ENCODE peak calls at places on chromosomes 11 and 22, in nine cellular contexts. K is suprapubic skin, A is GM23248, C is uterus, D is kidney, R is breast epithelium, F is heart right ventricle, Z is GM23338, W is body of pancreas. Y is an unnamed sample. For H3K4me1, the result is how much of the 10 kb centered on the place peaks cover.

GRCh38 chr11:61126266-61126665 is 24.0 kb downstream of the CD5 start:
- DNase-seq in C (peak), K (no peak), A (no peak), Z (no peak), D (no peak), R (no peak), F (peak), W (no peak), Y (peak)

GRCh38 chr11:93198221-93198650 is 445 bp upstream of the SLC36A4 start:
- DNase-seq in K (no peak), A (peak), C (no peak), D (no peak), R (no peak), W (no peak), Z (no peak), F (no peak), Y (no peak)

GRCh38 chr22:35353318-35353717 is 27.6 kb upstream of the HMOX1 start:
- DNase-seq in R (no peak), A (no peak), Z (no peak), D (peak), F (peak), K (no peak), C (no peak), W (no peak), Y (no peak)

GRCh38 chr11:130908061-130908460 is 8.2 kb downstream of the SNX19 start:
- DNase-seq in C (no peak), K (no peak), R (no peak), Z (no peak), A (no peak), F (no peak), W (no peak), D (no peak), Y (no peak)

GRCh38 chr11:128890543-128891409 is at the start of gene KCNJ5:
- DNase-seq in R (no peak), D (peak), C (no peak), Z (peak), A (peak), K (no peak), W (peak), F (peak), Y (peak)

GRCh38 chr11:108958446-108959123 is 293.7 kb downstream of the DDX10 start:
- DNase-seq in D (no peak), F (no peak), R (no peak), C (no peak), Z (no peak), W (no peak), A (peak), K (no peak), Y (no peak)

GRCh38 chr11:12767022-12767421 is 92.8 kb downstream of the TEAD1 start:
- DNase-seq in Z (no peak), F (no peak), K (no peak), R (no peak), D (no peak), W (no peak), C (no peak), A (no peak), Y (no peak)

GRCh38 chr22:42368379-42369249 is 63.6 kb downstream of the NFAM1 start:
- DNase-seq in A (peak), W (no peak), K (peak), F (no peak), D (peak), Z (peak), R (no peak), C (no peak), Y (no peak)

GRCh38 chr11:3855808-3856491 is 486 bp downstream of the STIM1 start:
- DNase-seq in D (peak), F (peak), W (no peak), A (peak), C (peak), K (peak), Z (peak), R (no peak), Y (peak)

GRCh38 chr11:69380451-69380901 is 86.5 kb downstream of the MYEOV start:
- DNase-seq in C (no peak), F (no peak), D (no peak), K (peak), W (peak), A (no peak), R (peak), Z (no peak), Y (no peak)

GRCh38 chr11:68857037-68857586 is 15.4 kb upstream of the CPT1A start:
- DNase-seq in W (no peak), R (no peak), A (no peak), Z (no peak), C (no peak), F (no peak), K (no peak), D (no peak), Y (no peak)

GRCh38 chr22:46172522-46172921 is 22.2 kb downstream of the PPARA start:
- DNase-seq in A (peak), D (no peak), W (no peak), Z (no peak), K (no peak), R (no peak), F (no peak), C (no peak), Y (no peak)

GRCh38 chr22:29139965-29140782 is 65.5 kb upstream of the EMID1 start:
- DNase-seq in Z (no peak), K (peak), R (no peak), A (peak), F (no peak), C (no peak), D (no peak), W (no peak), Y (no peak)

GRCh38 chr11:65871811-65872548 is 620 bp downstream of the EFEMP2 start:
- DNase-seq in W (no peak), C (no peak), R (no peak), A (peak), K (no peak), F (no peak), D (peak), Z (peak), Y (no peak)

GRCh38 chr22:30205281-30206115 is 41.1 kb downstream of the LIF start:
- DNase-seq in A (peak), C (peak), W (no peak), R (no peak), D (peak), F (peak), Z (no peak), K (peak), Y (peak)

GRCh38 chr11:10612217-10612862 is 43.9 kb upstream of the LYVE1 start:
- DNase-seq in K (no peak), R (no peak), F (no peak), D (no peak), C (no peak), W (no peak), A (no peak), Z (no peak), Y (no peak)

GRCh38 chr11:10622108-10622507 is 53.6 kb upstream of the LYVE1 start:
- DNase-seq in R (no peak), D (no peak), F (no peak), C (no peak), Z (no peak), K (no peak), W (no peak), A (no peak), Y (no peak)

GRCh38 chr11:10618490-10618889 is 50.0 kb upstream of the LYVE1 start:
- DNase-seq in K (no peak), R (no peak), Z (no peak), F (no peak), C (no peak), W (no peak), A (no peak), D (no peak), Y (no peak)

GRCh38 chr11:10619281-10619680 is 50.8 kb upstream of the LYVE1 start:
- DNase-seq in W (no peak), Z (no peak), K (no peak), D (no peak), F (no peak), R (no peak), A (no peak), C (no peak), Y (no peak)

GRCh38 chr11:10617551-10617950 is 49.1 kb upstream of the LYVE1 start:
- DNase-seq in Z (no peak), F (no peak), C (no peak), A (no peak), R (no peak), K (no peak), W (no peak), D (no peak), Y (no peak)
- H3K27ac ChIP-seq in Z (no peak), F (no peak), C (peak), A (no peak), R (no peak), K (no peak), W (no peak), D (no peak), Y (peak)

DNA sequence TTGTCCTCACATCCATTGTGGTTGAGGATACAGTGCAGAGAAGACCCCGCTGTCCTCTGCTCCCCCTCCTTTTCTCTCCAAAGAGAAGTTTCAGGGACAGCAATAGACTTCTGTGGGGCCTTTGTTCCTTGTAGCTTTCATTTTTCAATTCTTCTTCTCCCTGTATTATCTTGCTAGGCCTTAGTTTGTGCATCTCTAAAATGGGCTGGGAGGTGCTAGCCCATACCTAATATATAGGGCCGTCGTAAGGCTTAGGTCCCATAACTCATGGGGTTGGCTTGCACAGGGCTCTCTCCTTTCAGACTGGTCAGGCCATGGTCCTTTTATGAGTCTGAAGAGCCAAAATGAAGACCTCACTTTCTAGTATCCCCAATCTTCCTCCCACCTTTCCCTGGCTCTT is 33.0 kb downstream of the ZBTB16 start:
- DNase-seq in Z (no peak), F (no peak), K (no peak), A (no peak), C (no peak), D (no peak), W (no peak), R (no peak), Y (no peak)
- H3K4me1 ChIP-seq in Z (under half), F (half or more), K (half or more), A (under half), C (under half), D (under half), W (half or more), R (under half), Y (half or more)

DNA sequence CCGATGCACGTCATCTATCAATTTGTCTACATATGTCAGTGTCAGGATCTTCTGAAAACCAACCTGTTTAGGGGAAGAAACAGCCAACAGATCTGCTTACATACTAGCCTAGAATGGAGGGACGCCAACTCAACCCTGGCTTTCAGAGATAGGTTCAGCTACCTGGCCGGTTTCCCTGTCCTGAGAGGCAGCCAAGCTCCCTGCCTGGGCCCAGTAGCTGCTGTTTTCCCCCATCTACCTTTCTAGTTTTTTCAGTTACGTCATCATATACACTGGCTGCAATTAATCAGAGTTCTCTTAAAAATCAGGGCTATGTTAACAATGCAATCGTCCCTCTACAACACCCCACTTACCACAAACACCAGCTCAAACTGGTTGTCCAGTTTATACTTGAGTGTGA is 1.0 kb downstream of the SRPRA start:
- DNase-seq in C (no peak), Z (no peak), R (no peak), F (no peak), D (no peak), K (no peak), W (peak), A (no peak), Y (no peak)
- H3K27ac ChIP-seq in C (peak), Z (peak), R (peak), F (no peak), D (peak), K (peak), W (peak), A (peak), Y (peak)

DNA sequence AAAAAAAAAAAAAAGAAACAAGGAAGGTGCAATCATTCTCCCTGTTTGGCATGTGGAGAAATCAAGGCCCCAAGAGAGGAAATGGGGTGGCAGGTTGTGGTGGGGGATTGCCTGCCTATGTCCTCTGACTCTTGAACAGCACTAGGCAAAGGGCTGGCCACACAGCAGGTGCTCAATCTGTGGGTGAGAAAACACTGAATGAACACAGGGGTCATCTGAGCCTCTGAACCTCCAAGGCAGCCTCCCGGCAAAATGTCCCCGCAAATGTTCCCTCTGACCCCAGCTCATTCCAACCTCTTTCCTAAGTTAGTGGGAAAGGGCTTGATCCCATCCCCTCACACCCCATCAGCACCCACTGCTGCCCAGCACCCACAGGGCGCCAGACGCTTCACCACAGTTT is 4.6 kb downstream of the PLA2G6 start:
- DNase-seq in W (no peak), Z (no peak), F (no peak), R (no peak), C (no peak), A (no peak), K (no peak), D (peak), Y (no peak)
- H3K4me1 ChIP-seq in W (under half), Z (under half), F (under half), R (under half), C (under half), A (under half), K (half or more), D (under half), Y (half or more)

GRCh38 chr11:102421262-102421661 is 31.3 kb downstream of the TMEM123 start:
- DNase-seq in F (no peak), A (no peak), C (no peak), W (no peak), K (no peak), D (no peak), R (no peak), Z (no peak), Y (no peak)
- H3K27ac ChIP-seq in F (no peak), A (no peak), C (no peak), W (no peak), K (no peak), D (no peak), R (no peak), Z (no peak), Y (no peak)

GRCh38 chr11:83007909-83008580 is 63.7 kb downstream of the RAB30 start:
- DNase-seq in Z (peak), R (no peak), D (peak), F (peak), A (no peak), C (peak), K (no peak), W (peak), Y (peak)

GRCh38 chr11:83008581-83008923 is 63.1 kb downstream of the RAB30 start:
- DNase-seq in F (no peak), Z (no peak), R (no peak), C (no peak), D (no peak), A (peak), K (no peak), W (no peak), Y (no peak)

GRCh38 chr11:83004855-83005556 is 66.7 kb downstream of the RAB30 start:
- DNase-seq in F (no peak), W (no peak), R (no peak), Z (no peak), D (no peak), K (no peak), A (no peak), C (no peak), Y (no peak)

GRCh38 chr11:83007477-83007876 is 64.2 kb downstream of the RAB30 start:
- DNase-seq in W (no peak), D (no peak), F (no peak), A (no peak), C (no peak), Z (no peak), K (no peak), R (no peak), Y (no peak)

GRCh38 chr11:83006877-83007330 is 64.8 kb downstream of the RAB30 start:
- DNase-seq in Z (no peak), W (peak), F (no peak), K (no peak), A (no peak), D (no peak), C (no peak), R (no peak), Y (no peak)
- H3K4me1 ChIP-seq in Z (under half), W (under half), F (under half), K (under half), A (under half), D (under half), C (under half), R (under half), Y (under half)

GRCh38 chr22:37483050-37483449 is 3.1 kb downstream of the MFNG start:
- DNase-seq in F (no peak), Z (no peak), C (no peak), K (no peak), W (no peak), D (no peak), R (no peak), A (no peak), Y (no peak)
- H3K27ac ChIP-seq in F (no peak), Z (no peak), C (no peak), K (no peak), W (no peak), D (no peak), R (no peak), A (no peak), Y (peak)

GRCh38 chr11:75516140-75516539 is 9.6 kb downstream of the GDPD5 start:
- DNase-seq in W (no peak), D (no peak), A (no peak), Z (no peak), C (no peak), K (no peak), R (no peak), F (no peak), Y (no peak)

GRCh38 chr11:75518771-75519653 is 6.7 kb downstream of the GDPD5 start:
- DNase-seq in F (no peak), R (no peak), A (no peak), W (no peak), C (no peak), Z (no peak), D (no peak), K (no peak), Y (no peak)

GRCh38 chr11:75516886-75517285 is 8.9 kb downstream of the GDPD5 start:
- DNase-seq in C (no peak), K (no peak), D (no peak), A (no peak), F (no peak), R (no peak), Z (no peak), W (no peak), Y (no peak)

GRCh38 chr11:75520688-75521087 is 5.1 kb downstream of the GDPD5 start:
- DNase-seq in A (no peak), Z (no peak), R (no peak), F (no peak), C (no peak), W (no peak), D (no peak), K (no peak), Y (no peak)

DNA sequence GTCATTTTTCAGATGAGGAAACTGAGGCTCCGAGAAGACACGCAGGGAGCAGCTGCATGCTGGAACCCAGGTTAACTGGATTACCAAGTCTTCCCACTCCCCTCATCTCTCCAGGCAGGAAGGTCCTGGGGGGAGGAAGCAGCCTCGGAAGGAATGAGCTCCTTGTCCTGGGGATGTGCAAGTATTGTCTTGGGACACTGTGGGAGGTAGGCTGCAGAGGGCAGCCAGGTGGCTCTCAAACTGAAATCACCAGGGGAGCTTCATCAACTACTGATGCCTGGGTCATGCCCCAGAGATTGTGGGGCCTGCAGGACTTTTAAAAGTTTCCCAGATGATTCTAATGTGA is 7.6 kb downstream of the GDPD5 start:
- DNase-seq in A (no peak), Z (no peak), C (no peak), K (no peak), W (no peak), D (no peak), F (no peak), R (no peak), Y (no peak)
- H3K4me1 ChIP-seq in A (under half), Z (under half), C (under half), K (under half), W (under half), D (under half), F (under half), R (under half), Y (under half)

GRCh38 chr11:117824571-117825537 is at the start of gene FXYD2:
- DNase-seq in D (peak), K (peak), C (peak), W (peak), Z (no peak), R (no peak), F (peak), A (no peak), Y (peak)
- H3K27ac ChIP-seq in D (peak), K (peak), C (peak), W (peak), Z (no peak), R (no peak), F (peak), A (no peak), Y (peak)